ENCODE peak calls at places on chromosomes 11 and 22, in seven cellular contexts. K is prostate gland; J is CD8-positive, alpha-beta T cell; R is A673; P is CD4-positive, alpha-beta T cell; Z is left ventricle myocardium inferior; Y is upper lobe of right lung. N is an unnamed sample.

GRCh38 chr11:17352925-17353227 is 1.3 kb downstream of the NCR3LG1 start:
- DNase-seq in K (peak; percentile 36), J (peak; percentile 44), R (peak; percentile 35), P (peak; percentile 8), Z (peak; percentile 18), Y (peak; percentile 74), N (peak; percentile 51)

GRCh38 chr11:73461844-73462435 is 85.7 kb downstream of the RELT start:
- DNase-seq in K (no peak), J (no peak), R (no peak), P (no peak), Z (no peak), Y (no peak), N (no peak)

GRCh38 chr11:85423331-85423730 is 203.8 kb downstream of the DLG2 start:
- DNase-seq in K (no peak), J (no peak), R (no peak), P (no peak), Z (no peak), Y (no peak), N (peak; percentile 76)

GRCh38 chr11:72668645-72669347 is 5.4 kb downstream of the PDE2A start:
- DNase-seq in K (no peak), J (no peak), R (no peak), P (no peak), Z (no peak), Y (no peak), N (no peak)

GRCh38 chr11:94129505-94130335 is 1.1 kb downstream of the PANX1 start:
- DNase-seq in K (peak; percentile 21), J (no peak), R (peak; percentile 38), P (no peak), Z (no peak), Y (no peak), N (no peak)

GRCh38 chr11:31397239-31397834 is 27.7 kb downstream of the DNAJC24 start:
- DNase-seq in K (no peak), J (no peak), R (peak; percentile 69), P (no peak), Z (no peak), Y (no peak), N (no peak)

GRCh38 chr11:46649180-46649738 is 31.9 kb downstream of the ATG13 start:
- DNase-seq in K (peak; percentile 39), J (no peak), R (peak; percentile 98), P (no peak), Z (peak; percentile 44), Y (no peak), N (no peak)

GRCh38 chr11:134945993-134946392 is 534.0 kb upstream of the B3GAT1 start:
- DNase-seq in K (no peak), J (no peak), R (no peak), P (no peak), Z (no peak), Y (no peak), N (no peak)

GRCh38 chr11:7060828-7061227 is 28.0 kb upstream of the RBMXL2 start:
- DNase-seq in K (no peak), J (no peak), R (no peak), P (no peak), Z (no peak), Y (no peak), N (no peak)

GRCh38 chr22:39089928-39090327 is 7.1 kb upstream of the APOBEC3H start:
- DNase-seq in K (no peak), J (no peak), R (no peak), P (no peak), Z (no peak), Y (no peak), N (no peak)

GRCh38 chr11:119536801-119537200 is 113.8 kb upstream of the THY1 start:
- DNase-seq in K (no peak), J (no peak), R (no peak), P (no peak), Z (no peak), Y (no peak), N (peak; percentile 62)

GRCh38 chr11:127338380-127339259 is 338.1 kb upstream of the KIRREL3 start:
- DNase-seq in K (no peak), J (no peak), R (no peak), P (no peak), Z (no peak), Y (no peak), N (no peak)

GRCh38 chr22:38257170-38257569 is 15.6 kb downstream of the TMEM184B start:
- DNase-seq in K (no peak), J (no peak), R (no peak), P (no peak), Z (no peak), Y (no peak), N (no peak)

GRCh38 chr11:46682773-46683752 is 17.4 kb downstream of the ARHGAP1 start:
- DNase-seq in K (no peak), J (no peak), R (no peak), P (no peak), Z (no peak), Y (no peak), N (no peak)

GRCh38 chr11:70191495-70192140 is 11.5 kb upstream of the FADD start:
- DNase-seq in K (peak; percentile 73), J (peak; percentile 48), R (peak; percentile 76), P (peak; percentile 37), Z (peak; percentile 83), Y (peak; percentile 87), N (peak; percentile 86)

GRCh38 chr11:88183233-88183632 is 8.0 kb upstream of the RAB38 start:
- DNase-seq in K (no peak), J (no peak), R (no peak), P (no peak), Z (no peak), Y (no peak), N (no peak)

DNA sequence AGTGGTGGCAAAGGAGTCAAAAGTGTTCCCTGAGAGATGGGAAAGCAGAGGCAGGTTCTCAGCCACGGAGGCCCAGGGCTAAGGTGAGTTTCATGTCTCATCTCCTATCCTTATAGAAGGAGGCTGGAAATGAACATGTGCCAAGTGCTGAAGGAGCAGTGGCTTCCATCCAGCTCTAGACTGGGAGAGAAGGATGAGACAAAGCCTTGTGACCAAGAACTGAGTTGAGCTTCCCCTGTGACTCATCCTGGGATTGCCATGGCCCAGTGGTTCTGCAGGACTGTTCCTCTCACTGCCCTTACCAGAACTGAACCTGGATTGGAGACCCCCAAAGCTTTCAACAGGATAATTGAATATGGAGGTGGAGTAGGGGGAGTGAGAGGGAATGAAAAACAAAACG is 16.7 kb upstream of the OR9Q1 start:
- DNase-seq in K (no peak), J (no peak), R (peak; percentile 27), P (no peak), Z (no peak), Y (no peak), N (no peak)
- H3K27ac ChIP-seq in K (no peak overlapping the region), J (no peak overlapping the region), R (no peak overlapping the region), P (no peak overlapping the region), Z (no peak overlapping the region), Y (no peak overlapping the region), N (no peak overlapping the region)

GRCh38 chr11:130211781-130212401 is 52.3 kb downstream of the ST14 start:
- DNase-seq in K (no peak), J (no peak), R (no peak), P (no peak), Z (no peak), Y (peak; percentile 60), N (no peak)
- H3K27me3 ChIP-seq in K (no peaks in the 10 kb centered on the region), J (no peaks in the 10 kb centered on the region), R (no peaks in the 10 kb centered on the region), P (no peaks in the 10 kb centered on the region), Z (peaks cover 31% of the 10 kb centered on the region), Y (no peaks in the 10 kb centered on the region), N (no peaks in the 10 kb centered on the region)

DNA sequence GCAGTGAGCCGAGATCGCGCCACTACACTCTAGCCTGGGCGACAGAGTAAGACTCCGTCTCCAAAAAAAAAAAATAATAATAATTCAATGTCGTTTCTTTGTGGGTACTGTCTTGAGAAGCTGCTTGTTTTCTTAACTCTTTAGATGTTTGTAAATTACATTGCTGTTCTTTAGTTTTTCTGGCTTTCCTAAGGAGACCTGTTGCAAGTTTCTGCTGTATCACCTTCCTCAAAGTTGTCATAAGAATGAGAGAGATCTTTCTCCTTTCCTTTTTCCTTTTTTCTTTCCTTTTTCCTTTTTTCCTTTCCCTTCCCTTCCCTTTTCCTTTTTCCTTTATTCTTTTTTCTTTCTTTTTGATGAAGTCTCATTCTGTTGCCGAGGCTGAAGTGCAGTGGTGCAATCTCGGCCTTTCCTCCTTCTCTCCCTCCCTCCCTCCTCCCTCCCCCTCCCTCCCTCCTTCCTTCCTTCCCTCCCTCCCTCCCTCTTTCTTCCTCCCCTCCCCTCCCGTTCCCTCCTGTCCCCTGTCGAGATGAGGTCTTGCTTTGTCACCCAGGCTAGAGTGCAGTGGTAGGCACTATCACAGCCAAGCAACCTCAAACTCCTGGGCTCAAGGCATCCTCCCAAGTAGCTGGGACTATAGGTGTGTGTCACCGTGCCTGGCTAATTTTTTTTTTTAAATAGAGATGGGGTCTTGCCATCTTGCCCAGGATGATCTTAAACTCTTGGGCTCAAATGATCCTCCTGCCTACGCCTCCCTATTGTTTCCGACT is 15.3 kb downstream of the HIPK3 start:
- DNase-seq in K (no peak), J (no peak), R (no peak), P (no peak), Z (no peak), Y (no peak), N (no peak)
- TF ChIP-seq CTCF in K (no peak), J (no peak), R (no peak), P (no peak), Z (no peak), Y (no peak), N (no peak)

GRCh38 chr22:33710326-33710725 is 209.9 kb downstream of the LARGE1 start:
- DNase-seq in K (no peak), J (no peak), R (no peak), P (no peak), Z (no peak), Y (no peak), N (no peak)
- H3K27ac ChIP-seq in K (no peak overlapping the region), J (no peak overlapping the region), R (no peak overlapping the region), P (no peak overlapping the region), Z (no peak overlapping the region), Y (no peak overlapping the region), N (no peak overlapping the region)

GRCh38 chr22:19738664-19739447 is 15.5 kb downstream of the GP1BB start:
- DNase-seq in K (no peak), J (no peak), R (no peak), P (no peak), Z (no peak), Y (no peak), N (peak; percentile 44)
- H3K27me3 ChIP-seq in K (no peaks in the 10 kb centered on the region), J (no peaks in the 10 kb centered on the region), R (no peaks in the 10 kb centered on the region), P (no peaks in the 10 kb centered on the region), Z (peaks cover 37% of the 10 kb centered on the region), Y (no peaks in the 10 kb centered on the region), N (no peaks in the 10 kb centered on the region)

DNA sequence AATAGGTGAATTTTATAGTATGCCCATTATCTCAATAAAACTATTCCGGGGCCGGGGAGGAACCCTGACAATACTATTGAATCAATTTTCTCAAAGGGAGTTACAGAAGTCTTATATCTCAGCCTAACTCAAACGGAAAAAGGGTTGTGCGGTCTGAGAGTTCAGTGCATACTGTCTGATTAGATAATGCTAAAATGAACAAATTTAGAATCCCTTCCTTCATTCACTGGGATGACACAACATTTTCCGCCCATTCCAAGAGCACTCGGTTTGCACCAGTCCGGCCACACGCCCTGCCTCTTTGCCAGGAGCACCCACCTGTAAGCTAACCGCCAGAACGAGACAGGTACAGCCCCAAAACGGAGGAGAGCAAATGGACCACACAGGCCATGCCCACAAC is 50.0 kb upstream of the NFRKB start:
- DNase-seq in K (no peak), J (no peak), R (no peak), P (no peak), Z (no peak), Y (no peak), N (no peak)
- TF ChIP-seq CTCF in K (no peak), J (no peak), R (no peak), P (no peak), Z (no peak), Y (no peak), N (no peak)

N was measured in WERI-Rb-1.